ENCODE peak calls at places on chromosomes 16 and 17, in four cellular contexts. F, G, O and E are unnamed samples. For H3K36me3, the result is how much of the 10 kb centered on the place peaks cover.

GRCh38 chr17:1605681-1606351 is 22.8 kb downstream of the SLC43A2 start:
- DNase-seq in O (no peak), G (no peak), F (no peak), E (no peak)

GRCh38 chr16:19294156-19294649 is 8.7 kb downstream of the CLEC19A start:
- DNase-seq in O (no peak), F (no peak), G (no peak), E (no peak)

GRCh38 chr16:17452931-17453330 is 17.8 kb downstream of the XYLT1 start:
- DNase-seq in F (no peak), O (no peak), G (no peak), E (no peak)

GRCh38 chr17:62704381-62704971 is 77.0 kb downstream of the MRC2 start:
- DNase-seq in G (no peak), O (peak), F (no peak), E (peak)

GRCh38 chr16:7990864-7991263 is 599.4 kb downstream of the TMEM114 start:
- DNase-seq in G (no peak), F (no peak), O (peak), E (no peak)

GRCh38 chr16:84355149-84355548 is 13.2 kb upstream of the ATP2C2 start:
- DNase-seq in O (no peak), G (no peak), F (no peak), E (no peak)

GRCh38 chr16:86171329-86171728 is 272.4 kb downstream of the IRF8 start:
- DNase-seq in G (no peak), O (no peak), F (no peak), E (no peak)

GRCh38 chr17:54795046-54795445 is 105.6 kb upstream of the TOM1L1 start:
- DNase-seq in F (no peak), O (no peak), G (no peak), E (no peak)

GRCh38 chr17:38958756-38959155 is 8.4 kb downstream of the FBXO47 start:
- DNase-seq in G (no peak), F (no peak), O (peak), E (no peak)

GRCh38 chr17:50148226-50149098 is 2.0 kb downstream of the PPP1R9B start:
- DNase-seq in F (no peak), O (peak), G (peak), E (peak)

GRCh38 chr16:17476414-17477259 is 5.9 kb upstream of the XYLT1 start:
- DNase-seq in F (peak), O (peak), G (peak), E (peak)

GRCh38 chr16:20191566-20191965 is 117.9 kb upstream of the GPR139 start:
- DNase-seq in G (no peak), O (no peak), F (no peak), E (no peak)

DNA sequence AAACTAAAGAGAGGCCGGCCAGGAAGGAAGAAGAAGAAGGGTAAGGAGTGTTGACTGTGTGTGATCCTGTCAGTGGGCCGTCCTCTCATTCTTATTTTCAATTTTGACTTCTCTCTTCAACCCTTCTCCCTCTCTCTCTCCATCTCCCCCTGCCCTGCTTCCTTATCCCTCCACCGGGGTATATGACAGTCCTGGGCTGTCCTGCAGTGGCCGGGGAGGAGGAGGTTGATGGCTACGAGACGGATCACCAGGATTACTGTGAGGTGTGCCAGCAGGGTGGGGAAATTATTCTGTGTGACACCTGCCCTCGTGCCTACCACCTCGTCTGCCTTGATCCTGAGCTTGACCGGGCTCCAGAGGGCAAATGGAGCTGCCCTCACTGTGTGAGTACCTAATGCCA is 5.6 kb downstream of the CHD3 start:
- DNase-seq in O (no peak), F (no peak), G (no peak), E (no peak)
- H3K36me3 ChIP-seq in O (under half), F (under half), G (under half), E (half or more)

DNA sequence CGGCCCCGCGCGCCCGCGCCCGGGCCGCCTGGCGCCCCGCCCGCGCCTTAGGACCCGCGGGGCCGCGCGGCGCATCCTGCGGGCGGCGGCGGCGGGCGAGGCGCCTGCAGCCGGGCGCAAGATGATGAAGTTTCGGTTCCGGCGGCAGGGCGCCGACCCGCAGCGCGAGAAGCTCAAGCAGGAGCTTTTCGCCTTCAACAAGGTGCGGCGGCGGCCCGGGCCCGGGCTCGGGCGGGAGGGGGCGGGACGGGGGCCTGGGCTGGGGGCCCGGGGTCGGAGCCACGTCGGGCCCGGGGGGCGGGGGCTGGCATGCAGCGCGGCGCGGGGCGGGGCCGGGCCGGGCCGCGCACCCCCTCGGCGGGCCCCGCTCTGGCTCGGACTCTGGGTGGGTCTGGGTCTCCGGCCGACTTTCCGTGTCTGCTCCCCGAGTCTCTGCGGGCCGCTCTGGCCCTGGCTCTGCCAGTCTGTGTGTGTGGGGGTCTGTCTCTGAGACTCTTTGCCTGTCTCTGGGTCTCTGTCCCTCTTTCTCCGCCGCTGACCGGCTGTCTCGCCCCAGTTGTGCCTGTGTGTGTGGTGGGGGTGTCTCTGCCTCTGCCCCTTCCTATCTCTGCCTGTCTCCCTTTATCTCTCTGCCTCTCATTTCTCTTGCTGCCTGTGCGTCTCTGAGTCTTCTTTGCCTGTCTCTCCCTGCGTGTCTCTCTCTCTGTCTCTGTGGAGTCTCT is at the start of gene LLGL1:
- DNase-seq in O (no peak), G (no peak), F (no peak), E (no peak)
- H3K4me3 ChIP-seq in O (peak), G (peak), F (peak), E (peak)

DNA sequence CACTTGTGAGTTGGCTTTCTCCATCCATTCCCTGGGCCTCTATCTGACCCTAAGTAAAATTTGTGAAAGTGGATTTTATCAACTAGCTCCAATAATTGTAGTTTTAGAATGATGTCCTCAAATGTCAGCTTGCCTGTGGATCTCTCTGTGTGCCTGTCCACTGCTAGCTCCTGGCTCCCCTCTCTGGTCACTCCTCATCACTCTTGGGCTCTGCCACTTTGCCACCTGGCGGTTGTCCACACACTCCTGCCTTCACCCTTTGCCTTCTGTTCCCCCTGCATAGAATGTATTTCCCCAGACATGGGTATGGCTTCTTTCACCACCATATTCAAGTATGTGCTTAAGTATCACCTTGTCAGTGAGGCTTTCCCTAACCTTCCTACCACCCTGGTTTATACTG is 19.8 kb downstream of the ANKFN1 start:
- DNase-seq in O (no peak), F (no peak), G (no peak), E (no peak)
- H3K36me3 ChIP-seq in O (under half), F (under half), G (under half), E (under half)

GRCh38 chr17:76659928-76660614 is 16.5 kb upstream of the ST6GALNAC1 start:
- DNase-seq in G (no peak), O (peak), F (no peak), E (peak)
- H3K4me3 ChIP-seq in G (no peak), O (no peak), F (no peak), E (no peak)

GRCh38 chr17:36124879-36125824 is 21.5 kb downstream of the CCL4 start:
- DNase-seq in F (no peak), G (peak), O (no peak), E (no peak)
- H3K36me3 ChIP-seq in F (under half), G (under half), O (under half), E (under half)

DNA sequence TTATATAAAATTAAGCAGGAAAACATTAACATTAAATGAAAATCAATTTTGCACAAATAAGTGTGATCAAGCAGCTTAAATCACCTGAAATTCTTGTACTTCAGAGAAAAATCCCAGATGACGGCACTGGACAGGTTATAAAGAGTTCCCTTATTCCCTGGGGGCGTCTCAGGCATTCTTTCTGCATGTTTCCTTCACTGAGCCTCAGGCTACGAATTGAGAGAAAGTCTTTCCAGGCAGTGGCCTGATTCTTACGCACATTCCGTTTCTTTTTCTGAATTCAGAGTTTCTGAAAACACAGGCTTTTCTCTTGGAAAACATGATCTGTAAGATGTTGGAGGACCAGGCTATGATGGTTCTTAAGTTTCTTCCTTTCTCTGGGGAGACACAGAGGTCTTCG is 22.1 kb upstream of the PITPNM3 start:
- DNase-seq in G (no peak), O (no peak), F (no peak), E (no peak)
- H3K4me3 ChIP-seq in G (no peak), O (no peak), F (no peak), E (no peak)

DNA sequence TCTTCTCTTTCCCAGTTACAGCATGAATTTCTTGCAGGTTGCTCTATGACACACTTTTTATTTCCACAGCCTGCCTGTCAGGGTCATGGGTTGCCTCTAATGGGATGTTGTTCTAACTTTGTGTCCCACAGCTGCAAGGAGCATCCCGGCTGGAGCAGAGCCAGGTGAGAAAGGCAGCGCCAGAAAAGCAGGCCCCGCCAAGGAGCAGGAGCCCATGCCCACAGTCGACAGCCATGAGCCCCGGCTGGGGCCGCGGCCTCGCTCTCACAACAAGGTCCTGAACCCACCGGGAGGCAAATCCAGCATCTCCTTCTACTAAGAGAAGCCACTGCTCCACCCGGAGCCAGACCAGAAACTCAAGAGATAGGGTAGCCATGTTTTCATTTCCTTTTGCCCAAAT is 7.3 kb upstream of the MAPK8IP3 start:
- DNase-seq in G (no peak), O (no peak), F (no peak), E (no peak)
- H3K36me3 ChIP-seq in G (under half), O (under half), F (under half), E (half or more)